ENCODE peak calls at places on chromosomes 5 and 9, in six cellular contexts. One of them, this sample, is unnamed.

GRCh38 chr9:129060991-129061390 is 19.9 kb upstream of the DOLPP1 start:
- DNase-seq in body of pancreas: no peak
- DNase-seq in fibroblast of pulmonary artery: no peak
- DNase-seq in lower lobe of right lung: no peak
- DNase-seq in PC-3: no peak
- DNase-seq in breast epithelium: no peak
- DNase-seq in this sample: no peak

GRCh38 chr5:173567548-173567947 is 48.9 kb downstream of the BOD1 start:
- DNase-seq in body of pancreas: no peak
- DNase-seq in fibroblast of pulmonary artery: no peak
- DNase-seq in lower lobe of right lung: no peak
- DNase-seq in PC-3: peak
- DNase-seq in breast epithelium: peak
- DNase-seq in this sample: peak

GRCh38 chr5:169421677-169422076 is 120.7 kb upstream of the SLIT3 start:
- DNase-seq in body of pancreas: no peak
- DNase-seq in fibroblast of pulmonary artery: peak
- DNase-seq in lower lobe of right lung: no peak
- DNase-seq in PC-3: no peak
- DNase-seq in breast epithelium: no peak
- DNase-seq in this sample: peak

GRCh38 chr5:166772770-166773169 is 1518.7 kb upstream of the WWC1 start:
- DNase-seq in body of pancreas: no peak
- DNase-seq in fibroblast of pulmonary artery: peak
- DNase-seq in lower lobe of right lung: no peak
- DNase-seq in PC-3: peak
- DNase-seq in breast epithelium: no peak
- DNase-seq in this sample: peak

GRCh38 chr5:130109152-130109551 is 204.9 kb downstream of the CHSY3 start:
- DNase-seq in body of pancreas: no peak
- DNase-seq in fibroblast of pulmonary artery: peak
- DNase-seq in lower lobe of right lung: no peak
- DNase-seq in PC-3: peak
- DNase-seq in breast epithelium: no peak
- DNase-seq in this sample: peak

GRCh38 chr9:110994771-110995241 is 43.5 kb downstream of the LPAR1 start:
- DNase-seq in body of pancreas: no peak
- DNase-seq in fibroblast of pulmonary artery: no peak
- DNase-seq in lower lobe of right lung: no peak
- DNase-seq in PC-3: no peak
- DNase-seq in breast epithelium: no peak
- DNase-seq in this sample: peak

GRCh38 chr9:33159760-33160127 is 7.4 kb downstream of the B4GALT1 start:
- DNase-seq in body of pancreas: no peak
- DNase-seq in fibroblast of pulmonary artery: peak
- DNase-seq in lower lobe of right lung: peak
- DNase-seq in PC-3: peak
- DNase-seq in breast epithelium: peak
- DNase-seq in this sample: peak

GRCh38 chr5:50292735-50293394 is 148.2 kb downstream of the EMB start:
- DNase-seq in body of pancreas: no peak
- DNase-seq in fibroblast of pulmonary artery: no peak
- DNase-seq in lower lobe of right lung: no peak
- DNase-seq in PC-3: no peak
- DNase-seq in breast epithelium: no peak
- DNase-seq in this sample: no peak

GRCh38 chr5:145660897-145661650 is 174.1 kb downstream of the PRELID2 start:
- DNase-seq in body of pancreas: peak
- DNase-seq in fibroblast of pulmonary artery: peak
- DNase-seq in lower lobe of right lung: no peak
- DNase-seq in PC-3: no peak
- DNase-seq in breast epithelium: no peak
- DNase-seq in this sample: peak

GRCh38 chr5:82275267-82275664 is 2.9 kb downstream of the RPS23 start:
- DNase-seq in body of pancreas: no peak
- DNase-seq in fibroblast of pulmonary artery: no peak
- DNase-seq in lower lobe of right lung: no peak
- DNase-seq in PC-3: no peak
- DNase-seq in breast epithelium: no peak
- DNase-seq in this sample: no peak

GRCh38 chr5:82277613-82277986 is 554 bp downstream of the RPS23 start:
- DNase-seq in body of pancreas: no peak
- DNase-seq in fibroblast of pulmonary artery: peak
- DNase-seq in lower lobe of right lung: no peak
- DNase-seq in PC-3: no peak
- DNase-seq in breast epithelium: no peak
- DNase-seq in this sample: peak

GRCh38 chr5:82276800-82277612 is 1.1 kb downstream of the RPS23 start:
- DNase-seq in body of pancreas: no peak
- DNase-seq in fibroblast of pulmonary artery: no peak
- DNase-seq in lower lobe of right lung: no peak
- DNase-seq in PC-3: no peak
- DNase-seq in breast epithelium: no peak
- DNase-seq in this sample: no peak

GRCh38 chr5:82277987-82278710 is at the start of gene RPS23:
- DNase-seq in body of pancreas: peak
- DNase-seq in fibroblast of pulmonary artery: peak
- DNase-seq in lower lobe of right lung: peak
- DNase-seq in PC-3: peak
- DNase-seq in breast epithelium: peak
- DNase-seq in this sample: peak

DNA sequence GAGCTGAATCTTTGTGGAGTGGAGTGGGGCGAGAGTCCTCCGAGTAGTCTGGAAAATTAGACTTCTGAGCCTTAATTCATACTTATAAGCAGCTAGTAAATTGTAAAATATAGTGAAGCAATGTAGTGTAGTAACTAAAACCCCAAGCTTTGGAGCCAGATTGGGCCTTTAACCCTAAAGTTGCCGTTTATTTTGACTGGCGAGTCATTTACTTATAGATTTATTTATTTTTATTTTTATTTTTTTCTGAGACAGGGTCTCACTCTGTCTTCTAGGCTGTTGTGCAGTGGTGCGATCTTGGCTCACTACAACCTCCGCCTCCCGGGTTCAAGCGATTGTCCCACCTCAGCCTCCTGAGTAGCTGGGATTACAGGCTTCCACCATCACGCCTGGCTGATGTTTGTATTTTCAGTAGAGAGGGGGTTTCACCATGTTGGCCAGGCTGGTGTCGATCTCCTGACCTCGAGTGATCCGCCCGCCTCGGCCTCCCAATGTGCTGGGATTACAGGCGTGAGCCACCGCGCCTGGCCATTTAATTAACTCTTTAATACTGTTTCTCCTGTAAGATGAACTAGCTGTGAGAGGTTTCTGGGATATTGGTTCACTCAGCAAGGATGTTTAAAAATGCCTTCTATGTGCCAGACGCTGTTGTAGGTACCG is 687 bp upstream of the RPS23 start:
- DNase-seq in body of pancreas: no peak
- DNase-seq in fibroblast of pulmonary artery: no peak
- DNase-seq in lower lobe of right lung: no peak
- DNase-seq in PC-3: no peak
- DNase-seq in breast epithelium: no peak
- DNase-seq in this sample: no peak
- H3K4me3 ChIP-seq in body of pancreas: peak
- H3K4me3 ChIP-seq in fibroblast of pulmonary artery: peak
- H3K4me3 ChIP-seq in lower lobe of right lung: peak
- H3K4me3 ChIP-seq in PC-3: peak
- H3K4me3 ChIP-seq in breast epithelium: peak
- H3K4me3 ChIP-seq in this sample: peak

DNA sequence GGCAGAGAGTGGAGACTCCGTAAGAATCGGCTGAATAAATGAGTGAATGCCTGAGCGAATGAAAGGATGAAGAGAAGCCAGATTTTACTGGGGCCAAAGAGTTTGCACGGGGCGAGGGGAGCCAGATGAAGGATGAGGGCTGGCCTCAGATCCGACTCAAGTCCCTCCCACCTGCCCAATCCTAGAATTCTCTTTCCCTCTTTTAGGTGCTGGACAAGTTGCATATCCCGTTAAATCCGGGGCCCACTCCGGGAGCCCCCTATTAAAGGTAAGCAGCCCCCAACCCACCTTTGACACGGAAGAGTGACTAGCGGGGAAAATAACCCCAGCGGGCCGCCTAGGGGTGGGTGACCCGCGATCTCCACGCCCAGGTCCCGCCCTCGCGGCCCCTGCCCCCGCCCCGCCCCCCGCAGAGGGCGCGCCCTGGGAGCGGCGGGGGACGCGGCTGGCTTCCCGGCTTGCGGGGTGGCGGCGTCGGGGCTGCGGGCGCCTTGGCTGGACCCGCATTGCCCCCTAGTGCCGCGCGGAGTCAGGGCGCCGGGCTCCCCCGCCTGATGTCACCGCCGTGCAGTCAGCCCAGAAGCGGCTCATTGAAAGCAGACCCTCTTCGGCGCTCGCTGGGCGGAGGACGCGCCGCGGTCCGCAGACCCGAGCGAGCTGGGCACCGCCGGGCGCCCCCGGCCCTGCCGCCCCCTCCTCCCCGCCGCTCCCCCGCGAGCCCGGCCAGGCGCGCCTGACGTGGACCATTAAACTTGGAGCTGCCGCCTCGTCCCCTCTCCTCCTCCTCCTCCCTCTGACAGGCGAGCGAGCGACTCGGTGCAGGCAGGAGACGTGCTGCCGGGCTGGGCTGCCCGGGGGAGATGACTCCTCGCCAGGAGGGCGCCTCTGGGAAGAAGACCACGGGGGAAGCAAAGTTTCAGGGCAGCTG is at the start of gene ADRA1B:
- DNase-seq in body of pancreas: peak
- DNase-seq in fibroblast of pulmonary artery: peak
- DNase-seq in lower lobe of right lung: peak
- DNase-seq in PC-3: peak
- DNase-seq in breast epithelium: no peak
- DNase-seq in this sample: peak
- TF ChIP-seq CTCF in body of pancreas: peak
- TF ChIP-seq CTCF in fibroblast of pulmonary artery: peak
- TF ChIP-seq CTCF in lower lobe of right lung: peak
- TF ChIP-seq CTCF in PC-3: peak
- TF ChIP-seq CTCF in breast epithelium: no peak
- TF ChIP-seq CTCF in this sample: peak

DNA sequence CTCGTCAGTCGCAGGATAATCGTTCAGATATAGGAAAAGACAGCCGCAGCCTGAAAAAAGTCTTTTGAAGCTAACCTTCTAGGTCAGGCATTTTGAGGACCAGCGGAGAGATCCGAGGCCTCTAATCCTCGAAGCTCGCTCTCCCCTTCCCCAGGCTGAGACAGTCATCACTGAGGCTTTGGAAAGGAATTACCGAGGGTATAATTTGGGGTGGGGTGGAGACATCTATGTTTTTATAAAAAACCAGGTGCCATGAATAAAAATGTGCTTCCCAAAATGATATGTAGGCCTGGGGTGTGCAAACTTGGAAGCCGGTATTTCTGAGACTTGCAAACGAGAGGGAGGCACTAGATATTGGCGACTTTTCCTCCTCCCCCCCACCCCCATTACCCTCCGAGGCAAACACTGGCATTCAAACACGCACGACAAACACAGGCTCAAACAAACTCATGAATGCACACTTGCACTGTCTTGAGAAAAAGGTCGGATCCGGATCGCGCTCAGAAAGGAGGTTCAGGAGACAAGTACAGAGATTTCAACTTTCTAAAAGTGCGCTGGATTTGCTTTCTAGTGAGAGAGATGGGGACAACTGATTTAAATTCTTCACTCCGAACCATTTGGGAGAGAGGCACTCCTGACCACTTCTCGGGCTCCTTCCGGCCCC is 935 bp upstream of the MSX2 start:
- DNase-seq in body of pancreas: no peak
- DNase-seq in fibroblast of pulmonary artery: no peak
- DNase-seq in lower lobe of right lung: no peak
- DNase-seq in PC-3: no peak
- DNase-seq in breast epithelium: no peak
- DNase-seq in this sample: no peak
- H3K4me3 ChIP-seq in body of pancreas: no peak
- H3K4me3 ChIP-seq in fibroblast of pulmonary artery: peak
- H3K4me3 ChIP-seq in lower lobe of right lung: peak
- H3K4me3 ChIP-seq in PC-3: peak
- H3K4me3 ChIP-seq in breast epithelium: peak
- H3K4me3 ChIP-seq in this sample: no peak

GRCh38 chr5:115641948-115642347 is 16.1 kb upstream of the TMED7 start:
- DNase-seq in body of pancreas: no peak
- DNase-seq in fibroblast of pulmonary artery: no peak
- DNase-seq in lower lobe of right lung: no peak
- DNase-seq in PC-3: no peak
- DNase-seq in breast epithelium: no peak
- DNase-seq in this sample: peak

GRCh38 chr5:115639377-115639776 is 13.5 kb upstream of the TMED7 start:
- DNase-seq in body of pancreas: peak
- DNase-seq in fibroblast of pulmonary artery: no peak
- DNase-seq in lower lobe of right lung: no peak
- DNase-seq in PC-3: no peak
- DNase-seq in breast epithelium: no peak
- DNase-seq in this sample: no peak

GRCh38 chr5:115636008-115636407 is 10.2 kb upstream of the TMED7 start:
- DNase-seq in body of pancreas: no peak
- DNase-seq in fibroblast of pulmonary artery: no peak
- DNase-seq in lower lobe of right lung: no peak
- DNase-seq in PC-3: no peak
- DNase-seq in breast epithelium: no peak
- DNase-seq in this sample: no peak

GRCh38 chr5:115637507-115637906 is 11.7 kb upstream of the TMED7 start:
- DNase-seq in body of pancreas: no peak
- DNase-seq in fibroblast of pulmonary artery: no peak
- DNase-seq in lower lobe of right lung: no peak
- DNase-seq in PC-3: no peak
- DNase-seq in breast epithelium: no peak
- DNase-seq in this sample: no peak

GRCh38 chr5:115640274-115640673 is 14.4 kb upstream of the TMED7 start:
- DNase-seq in body of pancreas: no peak
- DNase-seq in fibroblast of pulmonary artery: no peak
- DNase-seq in lower lobe of right lung: no peak
- DNase-seq in PC-3: no peak
- DNase-seq in breast epithelium: no peak
- DNase-seq in this sample: no peak
- TF ChIP-seq CTCF in body of pancreas: no peak
- TF ChIP-seq CTCF in fibroblast of pulmonary artery: no peak
- TF ChIP-seq CTCF in lower lobe of right lung: no peak
- TF ChIP-seq CTCF in PC-3: no peak
- TF ChIP-seq CTCF in breast epithelium: no peak
- TF ChIP-seq CTCF in this sample: no peak

DNA sequence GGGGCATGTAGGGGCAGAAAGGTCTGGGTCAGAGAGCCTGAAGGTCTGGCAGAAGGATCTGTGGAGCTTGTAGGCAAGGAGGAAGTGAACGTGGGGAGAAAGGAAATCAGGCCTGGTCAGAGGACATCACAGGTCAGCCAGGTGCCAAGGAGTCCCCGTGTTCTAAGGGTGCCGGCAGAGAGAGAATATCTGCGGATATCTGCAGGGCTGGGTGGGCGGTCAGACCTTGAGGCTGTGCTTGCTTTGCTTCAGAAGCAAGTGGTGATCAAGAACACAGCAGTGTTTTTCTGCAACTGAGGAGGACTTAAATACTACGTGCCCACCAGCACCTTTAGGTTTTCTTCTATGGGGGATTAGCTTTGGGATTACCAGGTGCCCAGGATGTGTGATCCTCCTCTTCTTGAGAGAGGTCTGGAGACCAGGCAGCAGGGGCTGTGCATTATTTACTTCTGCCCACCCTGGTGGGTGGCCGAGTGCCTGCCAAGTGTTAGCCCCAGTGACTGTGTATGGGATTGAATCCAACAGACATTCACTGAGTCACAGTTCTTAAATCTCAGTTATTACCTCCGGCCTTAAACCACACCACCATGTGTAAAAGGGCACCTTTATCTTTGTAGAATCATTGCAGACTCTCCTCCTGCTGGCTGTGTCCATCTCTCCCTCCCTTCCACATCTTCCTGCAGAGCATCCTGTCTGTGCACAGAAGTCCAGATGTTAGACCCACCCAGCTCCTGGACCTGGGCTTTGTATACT is 12.5 kb upstream of the SHB start:
- DNase-seq in body of pancreas: no peak
- DNase-seq in fibroblast of pulmonary artery: no peak
- DNase-seq in lower lobe of right lung: no peak
- DNase-seq in PC-3: no peak
- DNase-seq in breast epithelium: no peak
- DNase-seq in this sample: no peak
- H3K4me3 ChIP-seq in body of pancreas: no peak
- H3K4me3 ChIP-seq in fibroblast of pulmonary artery: no peak
- H3K4me3 ChIP-seq in lower lobe of right lung: no peak
- H3K4me3 ChIP-seq in PC-3: no peak
- H3K4me3 ChIP-seq in breast epithelium: no peak
- H3K4me3 ChIP-seq in this sample: no peak

This sample was measured in fibroblast of the aortic adventitia.